ENCODE peak calls at places on chromosome 17, in five cellular contexts. Q is suprapubic skin, N is GM06990, J is IMR-90, A is cardiac fibroblast. S is an unnamed sample.

GRCh38 chr17:546456-546855 is 168.2 kb downstream of the VPS53 start:
- DNase-seq in N (no peak), J (no peak), A (no peak), Q (no peak), S (no peak)

GRCh38 chr17:2250140-2251095 is 53.2 kb downstream of the SMG6 start:
- DNase-seq in J (peak; percentile 58), Q (peak; percentile 49), A (peak; percentile 71), N (no peak), S (no peak)

GRCh38 chr17:79937435-79937870 is 98.2 kb upstream of the CBX4 start:
- DNase-seq in Q (no peak), A (no peak), J (no peak), N (no peak), S (no peak)

GRCh38 chr17:21173543-21173942 is 40.4 kb downstream of the TMEM11 start:
- DNase-seq in Q (no peak), A (no peak), J (no peak), N (no peak), S (no peak)

GRCh38 chr17:13575466-13575865 is 26.3 kb downstream of the HS3ST3A1 start:
- DNase-seq in N (no peak), Q (no peak), A (no peak), J (no peak), S (no peak)

GRCh38 chr17:81911969-81912368 is 770 bp upstream of the PCYT2 start:
- DNase-seq in Q (no peak), J (no peak), A (no peak), N (no peak), S (no peak)

GRCh38 chr17:19299214-19299747 is 62.1 kb downstream of the EPN2 start:
- DNase-seq in A (no peak), J (no peak), N (no peak), Q (no peak), S (no peak)

GRCh38 chr17:3688852-3689261 is 7.1 kb downstream of the P2RX5 start:
- DNase-seq in N (no peak), J (no peak), A (no peak), Q (no peak), S (no peak)

GRCh38 chr17:75762513-75763268 is 2.3 kb downstream of the GALK1 start:
- DNase-seq in N (no peak), A (no peak), Q (no peak), J (no peak), S (no peak)